ENCODE peak calls at places on chromosomes 1 and 21, in nine cellular contexts. One of them, this sample, is unnamed. For H3K36me3 and H3K4me1, the result is how much of the 10 kb centered on the place peaks cover.

GRCh38 chr1:30866594-30866993 is 42.0 kb downstream of the SDC3 start:
- DNase-seq in Panc1: no peak
- DNase-seq in body of pancreas: no peak
- DNase-seq in pancreas: no peak
- DNase-seq in SK-N-SH: no peak
- DNase-seq in ovary: no peak
- DNase-seq in psoas muscle: no peak
- DNase-seq in CD8-positive, alpha-beta T cell: no peak
- DNase-seq in IMR-90: no peak
- DNase-seq in this sample: no peak

GRCh38 chr1:203673550-203674411 is 47.1 kb downstream of the ATP2B4 start:
- DNase-seq in pancreas: no peak
- DNase-seq in psoas muscle: no peak
- DNase-seq in ovary: peak
- DNase-seq in body of pancreas: peak
- DNase-seq in SK-N-SH: no peak
- DNase-seq in CD8-positive, alpha-beta T cell: peak
- DNase-seq in IMR-90: peak
- DNase-seq in Panc1: peak
- DNase-seq in this sample: peak

GRCh38 chr21:39385299-39386145 is 36.6 kb upstream of the HMGN1 start:
- DNase-seq in CD8-positive, alpha-beta T cell: peak
- DNase-seq in pancreas: peak
- DNase-seq in body of pancreas: peak
- DNase-seq in ovary: peak
- DNase-seq in psoas muscle: peak
- DNase-seq in IMR-90: peak
- DNase-seq in Panc1: no peak
- DNase-seq in SK-N-SH: peak
- DNase-seq in this sample: no peak

GRCh38 chr1:111747282-111747734 is 8.1 kb upstream of the INKA2 start:
- DNase-seq in CD8-positive, alpha-beta T cell: no peak
- DNase-seq in body of pancreas: peak
- DNase-seq in SK-N-SH: peak
- DNase-seq in pancreas: no peak
- DNase-seq in ovary: no peak
- DNase-seq in IMR-90: peak
- DNase-seq in psoas muscle: no peak
- DNase-seq in Panc1: no peak
- DNase-seq in this sample: peak

GRCh38 chr1:178650950-178651461 is 74.0 kb upstream of the RALGPS2 start:
- DNase-seq in SK-N-SH: no peak
- DNase-seq in ovary: no peak
- DNase-seq in body of pancreas: no peak
- DNase-seq in pancreas: no peak
- DNase-seq in psoas muscle: no peak
- DNase-seq in Panc1: no peak
- DNase-seq in CD8-positive, alpha-beta T cell: no peak
- DNase-seq in IMR-90: peak
- DNase-seq in this sample: no peak

GRCh38 chr21:32475162-32475812 is 62.8 kb downstream of the EVA1C start:
- DNase-seq in Panc1: no peak
- DNase-seq in SK-N-SH: no peak
- DNase-seq in IMR-90: peak
- DNase-seq in CD8-positive, alpha-beta T cell: no peak
- DNase-seq in ovary: no peak
- DNase-seq in psoas muscle: no peak
- DNase-seq in pancreas: no peak
- DNase-seq in body of pancreas: no peak
- DNase-seq in this sample: no peak

GRCh38 chr1:185050823-185051451 is 5.6 kb downstream of the RNF2 start:
- DNase-seq in Panc1: no peak
- DNase-seq in body of pancreas: no peak
- DNase-seq in pancreas: no peak
- DNase-seq in CD8-positive, alpha-beta T cell: no peak
- DNase-seq in SK-N-SH: no peak
- DNase-seq in IMR-90: no peak
- DNase-seq in psoas muscle: no peak
- DNase-seq in ovary: no peak
- DNase-seq in this sample: no peak

GRCh38 chr1:85200870-85201339 is at the start of gene SYDE2:
- DNase-seq in pancreas: peak
- DNase-seq in psoas muscle: peak
- DNase-seq in SK-N-SH: peak
- DNase-seq in ovary: peak
- DNase-seq in CD8-positive, alpha-beta T cell: peak
- DNase-seq in body of pancreas: peak
- DNase-seq in IMR-90: peak
- DNase-seq in Panc1: no peak
- DNase-seq in this sample: peak

GRCh38 chr1:45326627-45327591 is at the start of gene HPDL:
- DNase-seq in body of pancreas: peak
- DNase-seq in psoas muscle: peak
- DNase-seq in SK-N-SH: peak
- DNase-seq in CD8-positive, alpha-beta T cell: no peak
- DNase-seq in IMR-90: peak
- DNase-seq in pancreas: peak
- DNase-seq in ovary: peak
- DNase-seq in Panc1: no peak
- DNase-seq in this sample: peak

GRCh38 chr1:24973315-24973714 is 43.2 kb upstream of the RUNX3 start:
- DNase-seq in pancreas: no peak
- DNase-seq in Panc1: no peak
- DNase-seq in ovary: no peak
- DNase-seq in body of pancreas: no peak
- DNase-seq in psoas muscle: no peak
- DNase-seq in SK-N-SH: no peak
- DNase-seq in CD8-positive, alpha-beta T cell: no peak
- DNase-seq in IMR-90: no peak
- DNase-seq in this sample: no peak

GRCh38 chr1:224253721-224254120 is 70.7 kb downstream of the DEGS1 start:
- DNase-seq in psoas muscle: no peak
- DNase-seq in Panc1: no peak
- DNase-seq in body of pancreas: no peak
- DNase-seq in pancreas: no peak
- DNase-seq in CD8-positive, alpha-beta T cell: no peak
- DNase-seq in SK-N-SH: no peak
- DNase-seq in IMR-90: peak
- DNase-seq in ovary: no peak
- DNase-seq in this sample: no peak

GRCh38 chr1:214643032-214643431 is 40.0 kb downstream of the CENPF start:
- DNase-seq in body of pancreas: no peak
- DNase-seq in CD8-positive, alpha-beta T cell: no peak
- DNase-seq in pancreas: no peak
- DNase-seq in SK-N-SH: no peak
- DNase-seq in psoas muscle: no peak
- DNase-seq in IMR-90: no peak
- DNase-seq in Panc1: no peak
- DNase-seq in ovary: no peak
- DNase-seq in this sample: no peak

GRCh38 chr1:214638474-214638807 is 35.4 kb downstream of the CENPF start:
- DNase-seq in body of pancreas: no peak
- DNase-seq in CD8-positive, alpha-beta T cell: no peak
- DNase-seq in IMR-90: no peak
- DNase-seq in Panc1: no peak
- DNase-seq in ovary: no peak
- DNase-seq in pancreas: no peak
- DNase-seq in SK-N-SH: no peak
- DNase-seq in psoas muscle: no peak
- DNase-seq in this sample: no peak

GRCh38 chr1:214638997-214639396 is 36.0 kb downstream of the CENPF start:
- DNase-seq in IMR-90: peak
- DNase-seq in ovary: no peak
- DNase-seq in psoas muscle: no peak
- DNase-seq in SK-N-SH: no peak
- DNase-seq in CD8-positive, alpha-beta T cell: no peak
- DNase-seq in body of pancreas: no peak
- DNase-seq in Panc1: no peak
- DNase-seq in pancreas: no peak
- DNase-seq in this sample: no peak

GRCh38 chr1:214640431-214641213 is 37.6 kb downstream of the CENPF start:
- DNase-seq in IMR-90: peak
- DNase-seq in psoas muscle: no peak
- DNase-seq in SK-N-SH: no peak
- DNase-seq in body of pancreas: no peak
- DNase-seq in pancreas: no peak
- DNase-seq in ovary: no peak
- DNase-seq in Panc1: no peak
- DNase-seq in CD8-positive, alpha-beta T cell: no peak
- DNase-seq in this sample: no peak

DNA sequence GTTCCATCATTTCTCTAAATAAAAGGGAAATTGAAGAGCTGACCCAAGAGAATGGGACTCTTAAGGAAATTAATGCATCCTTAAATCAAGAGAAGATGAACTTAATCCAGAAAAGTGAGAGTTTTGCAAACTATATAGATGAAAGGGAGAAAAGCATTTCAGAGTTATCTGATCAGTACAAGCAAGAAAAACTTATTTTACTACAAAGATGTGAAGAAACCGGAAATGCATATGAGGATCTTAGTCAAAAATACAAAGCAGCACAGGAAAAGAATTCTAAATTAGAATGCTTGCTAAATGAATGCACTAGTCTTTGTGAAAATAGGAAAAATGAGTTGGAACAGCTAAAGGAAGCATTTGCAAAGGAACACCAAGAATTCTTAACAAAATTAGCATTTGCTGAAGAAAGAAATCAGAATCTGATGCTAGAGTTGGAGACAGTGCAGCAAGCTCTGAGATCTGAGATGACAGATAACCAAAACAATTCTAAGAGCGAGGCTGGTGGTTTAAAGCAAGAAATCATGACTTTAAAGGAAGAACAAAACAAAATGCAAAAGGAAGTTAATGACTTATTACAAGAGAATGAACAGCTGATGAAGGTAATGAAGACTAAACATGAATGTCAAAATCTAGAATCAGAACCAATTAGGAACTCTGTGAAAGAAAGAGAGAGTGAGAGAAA is 38.4 kb downstream of the CENPF start:
- DNase-seq in IMR-90: no peak
- DNase-seq in psoas muscle: no peak
- DNase-seq in Panc1: no peak
- DNase-seq in ovary: no peak
- DNase-seq in CD8-positive, alpha-beta T cell: no peak
- DNase-seq in body of pancreas: no peak
- DNase-seq in SK-N-SH: no peak
- DNase-seq in pancreas: no peak
- DNase-seq in this sample: no peak
- H3K36me3 ChIP-seq in IMR-90: under half
- H3K36me3 ChIP-seq in psoas muscle: under half
- H3K36me3 ChIP-seq in Panc1: half or more
- H3K36me3 ChIP-seq in ovary: under half
- H3K36me3 ChIP-seq in CD8-positive, alpha-beta T cell: under half
- H3K36me3 ChIP-seq in body of pancreas: under half
- H3K36me3 ChIP-seq in SK-N-SH: half or more
- H3K36me3 ChIP-seq in pancreas: under half
- H3K36me3 ChIP-seq in this sample: half or more

DNA sequence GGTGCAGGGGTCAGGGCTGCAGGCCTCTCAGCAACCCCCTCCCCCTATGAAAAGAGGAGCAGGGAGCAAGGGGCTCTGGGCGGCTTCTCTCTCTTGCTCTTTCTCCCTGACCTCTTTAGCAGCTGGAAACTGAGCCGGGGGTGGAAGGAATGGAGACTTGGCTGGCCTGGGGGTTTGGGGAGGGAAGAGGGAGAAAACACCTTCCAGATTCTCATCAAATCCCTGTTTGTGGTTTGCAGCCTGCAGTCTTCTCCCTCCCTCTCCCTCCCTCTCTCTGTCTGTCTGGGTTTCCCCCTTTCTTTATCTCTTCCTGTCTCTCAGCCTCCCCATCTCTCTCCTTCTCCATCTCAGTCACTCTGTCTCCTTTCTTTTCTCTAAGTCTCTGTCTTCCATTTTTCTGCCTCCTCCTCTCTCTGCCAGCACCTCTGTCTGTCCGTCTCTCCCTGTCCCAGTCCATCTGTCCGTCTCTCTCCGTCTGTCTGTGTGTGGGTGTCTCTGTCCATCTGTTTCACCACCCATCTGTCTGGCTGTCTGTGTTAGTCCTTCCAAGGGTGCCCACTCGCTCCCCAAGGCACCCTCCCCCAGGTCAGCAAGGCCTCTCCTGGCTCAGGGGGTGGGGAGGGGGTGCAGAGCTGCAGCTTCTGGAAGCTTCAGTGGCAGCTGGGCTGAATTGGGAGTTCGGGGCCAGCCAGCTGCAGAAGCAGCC is 6.3 kb downstream of the AHDC1 start:
- DNase-seq in pancreas: no peak
- DNase-seq in SK-N-SH: no peak
- DNase-seq in psoas muscle: no peak
- DNase-seq in body of pancreas: no peak
- DNase-seq in ovary: no peak
- DNase-seq in IMR-90: peak
- DNase-seq in CD8-positive, alpha-beta T cell: no peak
- DNase-seq in Panc1: no peak
- DNase-seq in this sample: no peak
- H3K4me1 ChIP-seq in pancreas: under half
- H3K4me1 ChIP-seq in SK-N-SH: half or more
- H3K4me1 ChIP-seq in psoas muscle: half or more
- H3K4me1 ChIP-seq in body of pancreas: under half
- H3K4me1 ChIP-seq in ovary: half or more
- H3K4me1 ChIP-seq in IMR-90: half or more
- H3K4me1 ChIP-seq in CD8-positive, alpha-beta T cell: half or more
- H3K4me1 ChIP-seq in Panc1: half or more
- H3K4me1 ChIP-seq in this sample: under half

DNA sequence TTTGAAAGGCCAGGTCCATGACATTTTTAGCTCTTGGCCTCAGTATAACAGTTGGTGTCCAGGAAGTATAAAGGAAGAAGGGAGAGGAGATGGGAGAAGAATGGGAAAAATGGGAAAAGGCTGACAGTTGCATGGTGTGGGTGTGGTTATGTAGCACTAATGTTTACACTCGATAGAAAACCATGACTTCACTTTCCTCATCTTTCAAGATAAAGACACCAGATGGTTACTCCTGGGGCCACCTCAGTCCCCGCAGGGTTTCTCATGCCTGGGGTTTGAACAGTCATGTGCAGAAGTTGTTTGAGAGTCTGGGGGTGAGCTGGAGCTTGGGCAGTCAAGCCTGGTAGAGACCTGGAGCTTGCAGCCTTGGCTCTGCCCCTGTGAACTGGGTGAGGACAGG is 7.9 kb downstream of the PGBD2 start:
- DNase-seq in ovary: no peak
- DNase-seq in body of pancreas: no peak
- DNase-seq in Panc1: no peak
- DNase-seq in CD8-positive, alpha-beta T cell: no peak
- DNase-seq in IMR-90: peak
- DNase-seq in SK-N-SH: no peak
- DNase-seq in psoas muscle: no peak
- DNase-seq in pancreas: no peak
- DNase-seq in this sample: no peak
- H3K36me3 ChIP-seq in ovary: under half
- H3K36me3 ChIP-seq in body of pancreas: under half
- H3K36me3 ChIP-seq in Panc1: under half
- H3K36me3 ChIP-seq in CD8-positive, alpha-beta T cell: under half
- H3K36me3 ChIP-seq in IMR-90: under half
- H3K36me3 ChIP-seq in SK-N-SH: under half
- H3K36me3 ChIP-seq in psoas muscle: half or more
- H3K36me3 ChIP-seq in pancreas: under half
- H3K36me3 ChIP-seq in this sample: half or more

DNA sequence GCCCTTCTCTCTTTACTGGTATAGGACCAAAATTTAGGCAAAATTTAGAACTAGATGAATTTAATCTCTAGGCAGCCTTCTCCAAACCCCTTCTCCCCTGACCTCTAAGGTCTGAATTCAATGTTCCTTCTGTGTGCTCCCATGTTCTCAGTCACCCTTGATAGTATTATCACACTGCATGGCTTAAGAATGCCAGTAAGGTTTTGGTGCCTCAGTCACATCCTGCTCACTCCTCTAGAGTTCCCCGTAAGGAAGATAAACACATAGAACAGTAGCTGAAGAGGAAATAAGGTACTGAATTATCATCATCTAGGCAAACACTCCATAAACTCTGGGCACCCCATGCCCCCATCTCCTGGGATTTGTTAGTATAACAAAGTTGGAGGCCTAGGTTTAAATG is 18.2 kb downstream of the PRRX1 start:
- DNase-seq in ovary: no peak
- DNase-seq in IMR-90: peak
- DNase-seq in psoas muscle: no peak
- DNase-seq in CD8-positive, alpha-beta T cell: no peak
- DNase-seq in SK-N-SH: no peak
- DNase-seq in pancreas: no peak
- DNase-seq in Panc1: no peak
- DNase-seq in body of pancreas: no peak
- DNase-seq in this sample: no peak
- H3K4me1 ChIP-seq in ovary: under half
- H3K4me1 ChIP-seq in IMR-90: under half
- H3K4me1 ChIP-seq in psoas muscle: half or more
- H3K4me1 ChIP-seq in CD8-positive, alpha-beta T cell: under half
- H3K4me1 ChIP-seq in SK-N-SH: under half
- H3K4me1 ChIP-seq in pancreas: under half
- H3K4me1 ChIP-seq in Panc1: under half
- H3K4me1 ChIP-seq in body of pancreas: under half
- H3K4me1 ChIP-seq in this sample: under half

This sample was measured in endodermal cell.